ENCODE peak calls at places on chromosomes 11 and 22, in nine cellular contexts. F is body of pancreas; A is LoVo; J is left colon; H is prostate gland; C is activated CD4-positive, alpha-beta T cell treated with anti-CD3 and anti-CD28 coated beads, Interleukin-2, amount 10 ng/mL, durations not matched to agents 7 days and 5 days; R is activated CD8-positive, alpha-beta T cell treated with anti-CD3 and anti-CD28 coated beads, Interleukin-2, amount 10 ng/mL, durations not matched to agents 7 days and 5 days; D is CD4-positive, CD25-positive, alpha-beta regulatory T cell; S is stimulated activated CD4-positive, alpha-beta T cell treated with anti-CD3 and anti-CD28 coated beads, Interleukin-1b, Interleukin-23, amount 100 ng/mL, for 24 hours. K is an unnamed sample.

GRCh38 chr11:94657629-94658028 is 90.5 kb downstream of the PIWIL4 start:
- DNase-seq in F (no peak), A (no peak), J (no peak), H (no peak), C (no peak), R (no peak), D (no peak), S (no peak), K (no peak)

GRCh38 chr11:1370186-1371025 is 19.3 kb upstream of the BRSK2 start:
- DNase-seq in F (no peak), A (no peak), J (no peak), H (no peak), C (no peak), R (no peak), D (no peak), S (no peak), K (no peak)

GRCh38 chr11:132220464-132220863 is 850.0 kb downstream of the NTM start:
- DNase-seq in F (no peak), A (no peak), J (no peak), H (no peak), C (no peak), R (no peak), D (no peak), S (no peak), K (no peak)

GRCh38 chr11:26134481-26135355 is 197.2 kb upstream of the ANO3 start:
- DNase-seq in F (no peak), A (no peak), J (no peak), H (no peak), C (no peak), R (no peak), D (no peak), S (no peak), K (peak)

GRCh38 chr11:72813740-72814138 is 472 bp upstream of the ATG16L2 start:
- DNase-seq in F (peak), A (peak), J (peak), H (peak), C (peak), R (peak), D (no peak), S (peak), K (no peak)

GRCh38 chr11:1109101-1109917 is 34.6 kb downstream of the MUC2 start:
- DNase-seq in F (no peak), A (no peak), J (no peak), H (no peak), C (no peak), R (no peak), D (no peak), S (no peak), K (no peak)

GRCh38 chr22:37784829-37785495 is 22.8 kb upstream of the GCAT start:
- DNase-seq in F (no peak), A (peak), J (peak), H (peak), C (no peak), R (no peak), D (no peak), S (no peak), K (no peak)

GRCh38 chr11:45620243-45620642 is 45.2 kb downstream of the CHST1 start:
- DNase-seq in F (no peak), A (no peak), J (no peak), H (no peak), C (no peak), R (no peak), D (no peak), S (no peak), K (no peak)

GRCh38 chr11:71325418-71326327 is 73.3 kb upstream of the SHANK2 start:
- DNase-seq in F (no peak), A (no peak), J (no peak), H (no peak), C (no peak), R (no peak), D (no peak), S (no peak), K (no peak)

GRCh38 chr22:38782402-38783094 is 11.4 kb downstream of the DNAL4 start:
- DNase-seq in F (no peak), A (no peak), J (no peak), H (no peak), C (no peak), R (no peak), D (no peak), S (no peak), K (no peak)

GRCh38 chr11:36222755-36223635 is 66.2 kb downstream of the COMMD9 start:
- DNase-seq in F (no peak), A (no peak), J (no peak), H (no peak), C (no peak), R (no peak), D (no peak), S (no peak), K (no peak)

GRCh38 chr11:118789501-118790356 is 1.2 kb downstream of the DDX6 start:
- DNase-seq in F (no peak), A (no peak), J (no peak), H (peak), C (peak), R (peak), D (peak), S (peak), K (no peak)

GRCh38 chr11:2380807-2381350 is 3.8 kb downstream of the CD81 start:
- DNase-seq in F (peak), A (no peak), J (peak), H (no peak), C (no peak), R (no peak), D (no peak), S (no peak), K (no peak)

GRCh38 chr11:127994736-127995135 is 592.6 kb downstream of the ETS1 start:
- DNase-seq in F (no peak), A (no peak), J (no peak), H (no peak), C (no peak), R (no peak), D (no peak), S (no peak), K (no peak)

GRCh38 chr11:94305146-94305545 is 766 bp downstream of the IZUMO1R start:
- DNase-seq in F (no peak), A (peak), J (no peak), H (no peak), C (no peak), R (no peak), D (no peak), S (no peak), K (no peak)

GRCh38 chr22:36732609-36733008 is 29.1 kb upstream of the CACNG2 start:
- DNase-seq in F (no peak), A (no peak), J (no peak), H (no peak), C (no peak), R (no peak), D (no peak), S (no peak), K (no peak)

GRCh38 chr11:120389693-120390584 is 53.7 kb downstream of the ARHGEF12 start:
- DNase-seq in F (no peak), A (peak), J (no peak), H (no peak), C (no peak), R (no peak), D (no peak), S (no peak), K (no peak)

GRCh38 chr22:38243007-38243775 is 29.6 kb downstream of the TMEM184B start:
- DNase-seq in F (peak), A (no peak), J (peak), H (no peak), C (no peak), R (no peak), D (no peak), S (no peak), K (no peak)

GRCh38 chr22:42717197-42717967 is 3.3 kb downstream of the A4GALT start:
- DNase-seq in F (no peak), A (peak), J (no peak), H (no peak), C (no peak), R (no peak), D (no peak), S (no peak), K (no peak)

GRCh38 chr11:28086569-28086968 is 21.4 kb downstream of the KIF18A start:
- DNase-seq in F (no peak), A (no peak), J (no peak), H (no peak), C (no peak), R (no peak), D (no peak), S (no peak), K (no peak)

GRCh38 chr11:126992804-126993111 is 7.8 kb downstream of the KIRREL3 start:
- DNase-seq in F (no peak), A (no peak), J (no peak), H (no peak), C (no peak), R (no peak), D (no peak), S (no peak), K (no peak)

GRCh38 chr11:96162816-96163499 is 180.0 kb downstream of the MAML2 start:
- DNase-seq in F (no peak), A (no peak), J (no peak), H (no peak), C (no peak), R (no peak), D (no peak), S (no peak), K (no peak)

GRCh38 chr22:17977371-17977770 is 47.0 kb downstream of the MICAL3 start:
- DNase-seq in F (no peak), A (no peak), J (no peak), H (no peak), C (no peak), R (no peak), D (no peak), S (no peak), K (no peak)

GRCh38 chr11:11494348-11494747 is 127.5 kb downstream of the GALNT18 start:
- DNase-seq in F (no peak), A (no peak), J (no peak), H (no peak), C (no peak), R (no peak), D (no peak), S (no peak), K (no peak)

GRCh38 chr11:128555606-128556005 is 31.8 kb downstream of the ETS1 start:
- DNase-seq in F (peak), A (no peak), J (no peak), H (no peak), C (no peak), R (no peak), D (no peak), S (no peak), K (no peak)

GRCh38 chr11:85948884-85949283 is 93.7 kb downstream of the CCDC83 start:
- DNase-seq in F (no peak), A (no peak), J (no peak), H (no peak), C (no peak), R (no peak), D (no peak), S (no peak), K (no peak)

GRCh38 chr11:2574553-2575535 is 125.0 kb downstream of the KCNQ1OT1 start:
- DNase-seq in F (peak), A (no peak), J (peak), H (peak), C (no peak), R (no peak), D (no peak), S (no peak), K (no peak)

GRCh38 chr22:48417143-48418070 is 1410.3 kb downstream of the BRD1 start:
- DNase-seq in F (no peak), A (no peak), J (no peak), H (no peak), C (no peak), R (no peak), D (no peak), S (no peak), K (no peak)